ENCODE peak calls at places on chromosome 10, in eight cellular contexts. F is adrenal gland, K is GM12865, C is fibroblast of the aortic adventitia, R is K562, O is Calu3, P is ascending aorta, Q is heart right ventricle. Z is an unnamed sample.

GRCh38 chr10:1309237-1309968 is 253.2 kb downstream of the WDR37 start:
- DNase-seq in Q (no peak), K (no peak), P (no peak), C (no peak), R (no peak), O (no peak), F (no peak), Z (no peak)

GRCh38 chr10:43461950-43462349 is 25.0 kb downstream of the ZNF487 start:
- DNase-seq in O (peak; percentile 48), K (peak; percentile 87), P (no peak), C (peak; percentile 94), F (peak; percentile 47), Q (no peak), R (peak; percentile 91), Z (peak; percentile 41)

GRCh38 chr10:91162050-91162494 is 58.4 kb upstream of the PCGF5 start:
- DNase-seq in K (peak; percentile 17), P (no peak), Q (no peak), O (peak; percentile 0), F (peak; percentile 76), C (no peak), R (peak; percentile 54), Z (no peak)

GRCh38 chr10:115163129-115163528 is 70.0 kb downstream of the ATRNL1 start:
- DNase-seq in C (no peak), F (no peak), R (no peak), P (no peak), Q (no peak), K (no peak), O (no peak), Z (no peak)

GRCh38 chr10:90481326-90481923 is 376.4 kb downstream of the HTR7 start:
- DNase-seq in K (no peak), O (no peak), F (no peak), C (no peak), R (no peak), Q (no peak), P (no peak), Z (no peak)

GRCh38 chr10:68423522-68423921 is 16.4 kb upstream of the RUFY2 start:
- DNase-seq in O (no peak), C (no peak), F (no peak), Q (no peak), R (no peak), P (no peak), K (no peak), Z (peak; percentile 5)

GRCh38 chr10:30769361-30769760 is 139.8 kb upstream of the LYZL2 start:
- DNase-seq in R (no peak), Q (no peak), K (no peak), F (no peak), P (no peak), C (no peak), O (no peak), Z (no peak)

GRCh38 chr10:76717141-76717540 is 920.5 kb downstream of the KCNMA1 start:
- DNase-seq in K (no peak), O (no peak), C (peak; percentile 90), P (no peak), Q (no peak), R (no peak), F (no peak), Z (no peak)

GRCh38 chr10:102501201-102502028 is 1.1 kb downstream of the ACTR1A start:
- DNase-seq in P (no peak), K (no peak), O (no peak), Q (no peak), C (no peak), R (no peak), F (no peak), Z (no peak)

GRCh38 chr10:69087600-69088470 is at the start of gene SRGN:
- DNase-seq in O (no peak), Q (no peak), P (peak; percentile 95), K (peak; percentile 95), F (peak; percentile 85), C (peak; percentile 99), R (peak; percentile 90), Z (no peak)

GRCh38 chr10:80444646-80445319 is 9.3 kb upstream of the TSPAN14 start:
- DNase-seq in O (peak; percentile 66), K (peak; percentile 78), C (peak; percentile 83), Q (peak; percentile 57), R (peak; percentile 89), P (no peak), F (peak; percentile 76), Z (peak; percentile 45)

GRCh38 chr10:86287422-86287793 is 79.2 kb downstream of the GRID1 start:
- DNase-seq in O (no peak), K (no peak), P (no peak), C (no peak), F (peak; percentile 4), R (no peak), Q (no peak), Z (peak; percentile 0)

GRCh38 chr10:59628965-59629364 is 80.7 kb downstream of the SLC16A9 start:
- DNase-seq in O (no peak), Q (no peak), P (no peak), K (no peak), C (no peak), F (no peak), R (no peak), Z (no peak)

DNA sequence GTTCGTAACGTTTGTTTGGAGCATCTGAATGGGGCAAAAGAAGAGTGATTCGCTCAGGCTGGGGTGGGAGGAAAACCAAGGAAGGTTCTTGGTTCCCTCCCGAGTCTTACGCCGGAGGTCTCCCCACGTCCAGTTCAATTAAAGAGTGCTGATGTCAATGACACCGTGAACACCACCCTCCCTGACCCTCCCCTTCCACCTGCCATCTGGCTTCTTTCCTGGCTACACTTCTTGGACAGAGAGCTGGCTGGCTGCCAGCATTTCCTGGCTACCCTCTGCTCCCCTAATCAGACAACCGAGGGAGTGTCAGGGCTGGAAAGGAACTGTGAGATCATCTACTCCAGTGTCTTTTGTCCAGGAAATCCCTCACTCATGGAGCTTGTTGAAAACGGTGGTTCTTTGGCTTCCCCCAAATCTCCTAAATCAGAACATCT is 24.1 kb upstream of the FFAR4 start:
- DNase-seq in P (no peak), C (peak; percentile 68), K (no peak), F (peak; percentile 41), R (peak; percentile 19), Q (peak; percentile 71), O (no peak), Z (peak; percentile 25)
- TF ChIP-seq CTCF in P (no peak), C (no peak), K (no peak), F (no peak), R (no peak), Q (no peak), O (no peak), Z (peak; percentile 17)

GRCh38 chr10:132940791-132941465 is 1.4 kb downstream of the CFAP46 start:
- DNase-seq in O (no peak), R (no peak), P (no peak), F (no peak), Q (no peak), K (peak; percentile 16), C (no peak), Z (no peak)

GRCh38 chr10:132937861-132938260 is 4.5 kb downstream of the CFAP46 start:
- DNase-seq in Q (no peak), C (no peak), R (no peak), O (no peak), P (no peak), F (no peak), K (no peak), Z (no peak)

GRCh38 chr10:132939957-132940790 is 2.2 kb downstream of the CFAP46 start:
- DNase-seq in R (peak; percentile 62), C (peak; percentile 54), P (no peak), F (peak; percentile 59), O (peak; percentile 69), K (peak; percentile 50), Q (no peak), Z (peak; percentile 72)

GRCh38 chr10:132939378-132939955 is 2.9 kb downstream of the CFAP46 start:
- DNase-seq in F (no peak), C (no peak), O (no peak), K (no peak), P (no peak), Q (no peak), R (no peak), Z (no peak)

GRCh38 chr10:132938472-132939329 is 3.7 kb downstream of the CFAP46 start:
- DNase-seq in C (no peak), K (no peak), F (no peak), P (no peak), Q (no peak), R (peak; percentile 35), O (peak; percentile 34), Z (peak; percentile 62)
- TF ChIP-seq CTCF in C (peak; percentile 45), K (peak; percentile 8), F (no peak), P (no peak), Q (no peak), R (peak; percentile 46), O (no peak), Z (peak; percentile 17)

GRCh38 chr10:121616291-121616690 is 18.0 kb upstream of the FGFR2 start:
- DNase-seq in K (no peak), O (no peak), P (no peak), C (no peak), R (no peak), F (no peak), Q (no peak), Z (no peak)

GRCh38 chr10:121617176-121617575 is 18.9 kb upstream of the FGFR2 start:
- DNase-seq in C (no peak), F (no peak), R (no peak), O (no peak), K (no peak), Q (no peak), P (no peak), Z (no peak)

GRCh38 chr10:121615862-121616261 is 17.6 kb upstream of the FGFR2 start:
- DNase-seq in Q (no peak), O (no peak), P (no peak), K (no peak), R (no peak), C (no peak), F (no peak), Z (no peak)

GRCh38 chr10:121614746-121615145 is 16.5 kb upstream of the FGFR2 start:
- DNase-seq in K (no peak), O (no peak), F (no peak), P (no peak), Q (no peak), C (no peak), R (no peak), Z (no peak)

GRCh38 chr10:121615401-121615800 is 17.2 kb upstream of the FGFR2 start:
- DNase-seq in K (no peak), F (no peak), O (no peak), C (no peak), R (no peak), Q (no peak), P (no peak), Z (no peak)
- TF ChIP-seq CTCF in K (no peak), F (no peak), O (no peak), C (no peak), R (no peak), Q (no peak), P (no peak), Z (no peak)

DNA sequence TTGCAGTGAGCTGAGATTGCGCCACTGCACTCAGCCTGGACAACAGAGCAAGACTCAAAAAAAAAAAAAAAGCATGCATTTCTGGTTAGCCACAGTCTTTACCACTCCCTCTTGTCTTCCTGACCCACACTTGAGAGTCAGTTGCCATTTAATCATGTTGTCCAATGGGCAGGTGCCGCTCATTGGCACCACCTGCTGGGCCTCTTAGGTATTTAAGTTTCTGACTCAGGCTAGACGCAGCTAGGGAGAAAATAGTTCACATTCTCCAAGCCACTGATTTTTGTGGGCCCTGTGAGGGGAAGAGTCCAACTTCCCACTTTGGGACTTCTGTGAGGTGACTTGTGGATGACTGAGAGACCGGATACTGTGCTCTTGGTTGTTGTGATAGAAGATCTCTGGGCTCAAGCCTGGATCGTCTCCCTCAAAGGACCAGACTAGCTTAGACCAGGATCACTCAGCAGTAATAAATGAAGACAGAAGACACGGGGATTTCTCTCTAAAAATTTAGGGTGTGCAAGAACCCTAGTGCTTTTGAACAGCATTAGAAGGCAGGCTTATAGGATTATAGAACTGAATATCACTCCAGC is 26.8 kb upstream of the SORCS3 start:
- DNase-seq in P (no peak), O (peak; percentile 28), K (peak; percentile 43), Q (no peak), R (peak; percentile 48), C (peak; percentile 10), F (peak; percentile 53), Z (peak; percentile 38)
- TF ChIP-seq CTCF in P (no peak), O (peak; percentile 27), K (peak; percentile 51), Q (no peak), R (peak; percentile 64), C (peak; percentile 59), F (peak; percentile 46), Z (peak; percentile 80)

Z was measured in endothelial cell.